ENCODE peak calls at places on chromosomes 4 and X, in eight cellular contexts. One of them, this sample, is unnamed.
A peak's percentile ranks its signal among the peaks of the same experiment; 100 is the strongest.

GRCh38 chr4:176676901-176677300 is 115.8 kb downstream of the VEGFC start:
- DNase-seq in ovary: peak; percentile 42
- DNase-seq in heart left ventricle: peak; percentile 30
- DNase-seq in right lobe of liver: no peak
- DNase-seq in IMR-90: no peak
- DNase-seq in body of pancreas: no peak
- DNase-seq in Peyer's patch: no peak
- DNase-seq in breast epithelium: no peak
- DNase-seq in this sample: no peak

GRCh38 chrX:153900806-153901752 is 3.4 kb upstream of the AVPR2 start:
- DNase-seq in ovary: no peak
- DNase-seq in heart left ventricle: peak; percentile 74
- DNase-seq in right lobe of liver: no peak
- DNase-seq in IMR-90: peak; percentile 87
- DNase-seq in body of pancreas: no peak
- DNase-seq in Peyer's patch: peak; percentile 79
- DNase-seq in breast epithelium: peak; percentile 32
- DNase-seq in this sample: peak; percentile 87

GRCh38 chr4:101853028-101853427 is 62.5 kb downstream of the BANK1 start:
- DNase-seq in ovary: no peak
- DNase-seq in heart left ventricle: no peak
- DNase-seq in right lobe of liver: no peak
- DNase-seq in IMR-90: no peak
- DNase-seq in body of pancreas: no peak
- DNase-seq in Peyer's patch: no peak
- DNase-seq in breast epithelium: no peak
- DNase-seq in this sample: no peak

GRCh38 chr4:145545538-145546224 is 64.0 kb downstream of the SMAD1 start:
- DNase-seq in ovary: no peak
- DNase-seq in heart left ventricle: no peak
- DNase-seq in right lobe of liver: no peak
- DNase-seq in IMR-90: peak; percentile 98
- DNase-seq in body of pancreas: peak; percentile 67
- DNase-seq in Peyer's patch: no peak
- DNase-seq in breast epithelium: no peak
- DNase-seq in this sample: no peak

GRCh38 chr4:87614292-87614890 is 6.1 kb downstream of the DSPP start:
- DNase-seq in ovary: no peak
- DNase-seq in heart left ventricle: no peak
- DNase-seq in right lobe of liver: no peak
- DNase-seq in IMR-90: no peak
- DNase-seq in body of pancreas: no peak
- DNase-seq in Peyer's patch: no peak
- DNase-seq in breast epithelium: no peak
- DNase-seq in this sample: no peak

GRCh38 chr4:8832130-8832930 is 39.3 kb downstream of the HMX1 start:
- DNase-seq in ovary: no peak
- DNase-seq in heart left ventricle: no peak
- DNase-seq in right lobe of liver: peak; percentile 24
- DNase-seq in IMR-90: no peak
- DNase-seq in body of pancreas: peak; percentile 6
- DNase-seq in Peyer's patch: peak; percentile 28
- DNase-seq in breast epithelium: no peak
- DNase-seq in this sample: no peak

GRCh38 chrX:68415289-68415688 is 18.0 kb downstream of the OPHN1 start:
- DNase-seq in ovary: no peak
- DNase-seq in heart left ventricle: peak; percentile 61
- DNase-seq in right lobe of liver: no peak
- DNase-seq in IMR-90: peak; percentile 64
- DNase-seq in body of pancreas: no peak
- DNase-seq in Peyer's patch: no peak
- DNase-seq in breast epithelium: peak; percentile 36
- DNase-seq in this sample: no peak

GRCh38 chr4:94561249-94562024 is 109.7 kb downstream of the PDLIM5 start:
- DNase-seq in ovary: no peak
- DNase-seq in heart left ventricle: no peak
- DNase-seq in right lobe of liver: no peak
- DNase-seq in IMR-90: peak; percentile 87
- DNase-seq in body of pancreas: no peak
- DNase-seq in Peyer's patch: no peak
- DNase-seq in breast epithelium: no peak
- DNase-seq in this sample: no peak

GRCh38 chr4:9904976-9905587 is 116.2 kb downstream of the SLC2A9 start:
- DNase-seq in ovary: no peak
- DNase-seq in heart left ventricle: peak; percentile 58
- DNase-seq in right lobe of liver: no peak
- DNase-seq in IMR-90: peak; percentile 1
- DNase-seq in body of pancreas: no peak
- DNase-seq in Peyer's patch: no peak
- DNase-seq in breast epithelium: no peak
- DNase-seq in this sample: no peak

GRCh38 chrX:43474321-43474720 is 181.8 kb upstream of the MAOA start:
- DNase-seq in ovary: no peak
- DNase-seq in heart left ventricle: no peak
- DNase-seq in right lobe of liver: no peak
- DNase-seq in IMR-90: no peak
- DNase-seq in body of pancreas: no peak
- DNase-seq in Peyer's patch: no peak
- DNase-seq in breast epithelium: no peak
- DNase-seq in this sample: no peak

GRCh38 chr4:20625460-20625859 is 74.8 kb upstream of the PACRGL start:
- DNase-seq in ovary: no peak
- DNase-seq in heart left ventricle: peak; percentile 29
- DNase-seq in right lobe of liver: no peak
- DNase-seq in IMR-90: no peak
- DNase-seq in body of pancreas: no peak
- DNase-seq in Peyer's patch: no peak
- DNase-seq in breast epithelium: no peak
- DNase-seq in this sample: no peak

GRCh38 chrX:123217077-123217476 is 33.0 kb downstream of the GRIA3 start:
- DNase-seq in ovary: peak; percentile 35
- DNase-seq in heart left ventricle: peak; percentile 23
- DNase-seq in right lobe of liver: no peak
- DNase-seq in IMR-90: no peak
- DNase-seq in body of pancreas: no peak
- DNase-seq in Peyer's patch: no peak
- DNase-seq in breast epithelium: no peak
- DNase-seq in this sample: no peak

GRCh38 chr4:121278811-121279368 is 101.9 kb downstream of the QRFPR start:
- DNase-seq in ovary: no peak
- DNase-seq in heart left ventricle: no peak
- DNase-seq in right lobe of liver: no peak
- DNase-seq in IMR-90: peak; percentile 33
- DNase-seq in body of pancreas: no peak
- DNase-seq in Peyer's patch: no peak
- DNase-seq in breast epithelium: no peak
- DNase-seq in this sample: no peak

GRCh38 chrX:103153661-103154060 is 60.7 kb upstream of the NXF3 start:
- DNase-seq in ovary: no peak
- DNase-seq in heart left ventricle: no peak
- DNase-seq in right lobe of liver: no peak
- DNase-seq in IMR-90: no peak
- DNase-seq in body of pancreas: no peak
- DNase-seq in Peyer's patch: no peak
- DNase-seq in breast epithelium: no peak
- DNase-seq in this sample: no peak

GRCh38 chr4:3301450-3302163 is 8.8 kb downstream of the RGS12 start:
- DNase-seq in ovary: no peak
- DNase-seq in heart left ventricle: no peak
- DNase-seq in right lobe of liver: peak; percentile 41
- DNase-seq in IMR-90: no peak
- DNase-seq in body of pancreas: no peak
- DNase-seq in Peyer's patch: no peak
- DNase-seq in breast epithelium: no peak
- DNase-seq in this sample: peak; percentile 48

GRCh38 chr4:3303445-3303824 is 10.6 kb downstream of the RGS12 start:
- DNase-seq in ovary: no peak
- DNase-seq in heart left ventricle: no peak
- DNase-seq in right lobe of liver: no peak
- DNase-seq in IMR-90: no peak
- DNase-seq in body of pancreas: no peak
- DNase-seq in Peyer's patch: peak; percentile 43
- DNase-seq in breast epithelium: no peak
- DNase-seq in this sample: peak; percentile 43

GRCh38 chr4:3302786-3303444 is 10.1 kb downstream of the RGS12 start:
- DNase-seq in ovary: no peak
- DNase-seq in heart left ventricle: no peak
- DNase-seq in right lobe of liver: peak; percentile 36
- DNase-seq in IMR-90: no peak
- DNase-seq in body of pancreas: peak; percentile 9
- DNase-seq in Peyer's patch: no peak
- DNase-seq in breast epithelium: no peak
- DNase-seq in this sample: peak; percentile 73

GRCh38 chr4:3303840-3304715 is 11.3 kb downstream of the RGS12 start:
- DNase-seq in ovary: no peak
- DNase-seq in heart left ventricle: no peak
- DNase-seq in right lobe of liver: peak; percentile 12
- DNase-seq in IMR-90: no peak
- DNase-seq in body of pancreas: peak; percentile 6
- DNase-seq in Peyer's patch: peak; percentile 31
- DNase-seq in breast epithelium: no peak
- DNase-seq in this sample: peak; percentile 32

GRCh38 chr4:3302164-3302785 is 9.5 kb downstream of the RGS12 start:
- DNase-seq in ovary: no peak
- DNase-seq in heart left ventricle: no peak
- DNase-seq in right lobe of liver: peak; percentile 28
- DNase-seq in IMR-90: no peak
- DNase-seq in body of pancreas: peak; percentile 8
- DNase-seq in Peyer's patch: peak; percentile 67
- DNase-seq in breast epithelium: no peak
- DNase-seq in this sample: peak; percentile 87
- H3K4me1 ChIP-seq in ovary: peaks cover 23% of the 10 kb centered on the region
- H3K4me1 ChIP-seq in heart left ventricle: peaks cover 15% of the 10 kb centered on the region
- H3K4me1 ChIP-seq in right lobe of liver: no peaks in the 10 kb centered on the region
- H3K4me1 ChIP-seq in IMR-90: peaks cover 23% of the 10 kb centered on the region
- H3K4me1 ChIP-seq in body of pancreas: peaks cover 6% of the 10 kb centered on the region
- H3K4me1 ChIP-seq in Peyer's patch: peaks cover 23% of the 10 kb centered on the region
- H3K4me1 ChIP-seq in breast epithelium: peaks cover 12% of the 10 kb centered on the region
- H3K4me1 ChIP-seq in this sample: peaks cover 89% of the 10 kb centered on the region

GRCh38 chr4:106496066-106496465 is 127.5 kb upstream of the GIMD1 start:
- DNase-seq in ovary: no peak
- DNase-seq in heart left ventricle: no peak
- DNase-seq in right lobe of liver: no peak
- DNase-seq in IMR-90: no peak
- DNase-seq in body of pancreas: no peak
- DNase-seq in Peyer's patch: no peak
- DNase-seq in breast epithelium: no peak
- DNase-seq in this sample: no peak
- H3K27ac ChIP-seq in ovary: no peak overlapping the region
- H3K27ac ChIP-seq in heart left ventricle: no peak overlapping the region
- H3K27ac ChIP-seq in right lobe of liver: no peak overlapping the region
- H3K27ac ChIP-seq in IMR-90: no peak overlapping the region
- H3K27ac ChIP-seq in body of pancreas: no peak overlapping the region
- H3K27ac ChIP-seq in Peyer's patch: no peak overlapping the region
- H3K27ac ChIP-seq in breast epithelium: no peak overlapping the region
- H3K27ac ChIP-seq in this sample: no peak overlapping the region

GRCh38 chrX:2499507-2499906 is 1.3 kb downstream of the DHRSX start:
- DNase-seq in ovary: no peak
- DNase-seq in heart left ventricle: no peak
- DNase-seq in right lobe of liver: no peak
- DNase-seq in IMR-90: no peak
- DNase-seq in body of pancreas: no peak
- DNase-seq in Peyer's patch: no peak
- DNase-seq in breast epithelium: no peak
- DNase-seq in this sample: peak; percentile 41

GRCh38 chrX:2500091-2500680 is 590 bp downstream of the DHRSX start:
- DNase-seq in ovary: peak; percentile 62
- DNase-seq in heart left ventricle: peak; percentile 49
- DNase-seq in right lobe of liver: peak; percentile 64
- DNase-seq in IMR-90: peak; percentile 65
- DNase-seq in body of pancreas: no peak
- DNase-seq in Peyer's patch: peak; percentile 65
- DNase-seq in breast epithelium: no peak
- DNase-seq in this sample: peak; percentile 90

GRCh38 chrX:2502120-2502667 is 1.4 kb upstream of the DHRSX start:
- DNase-seq in ovary: no peak
- DNase-seq in heart left ventricle: no peak
- DNase-seq in right lobe of liver: no peak
- DNase-seq in IMR-90: no peak
- DNase-seq in body of pancreas: no peak
- DNase-seq in Peyer's patch: no peak
- DNase-seq in breast epithelium: no peak
- DNase-seq in this sample: peak; percentile 73

GRCh38 chrX:2501246-2502102 is 698 bp upstream of the DHRSX start:
- DNase-seq in ovary: peak; percentile 54
- DNase-seq in heart left ventricle: no peak
- DNase-seq in right lobe of liver: peak; percentile 51
- DNase-seq in IMR-90: no peak
- DNase-seq in body of pancreas: no peak
- DNase-seq in Peyer's patch: no peak
- DNase-seq in breast epithelium: no peak
- DNase-seq in this sample: peak; percentile 82

GRCh38 chrX:2500681-2501151 is at the start of the genes DHRSX and ZBED1:
- DNase-seq in ovary: peak; percentile 61
- DNase-seq in heart left ventricle: peak; percentile 51
- DNase-seq in right lobe of liver: peak; percentile 68
- DNase-seq in IMR-90: no peak
- DNase-seq in body of pancreas: no peak
- DNase-seq in Peyer's patch: peak; percentile 65
- DNase-seq in breast epithelium: no peak
- DNase-seq in this sample: peak; percentile 93
- TF ChIP-seq POLR2A in ovary: no peak
- TF ChIP-seq POLR2A in heart left ventricle: no peak
- TF ChIP-seq POLR2A in right lobe of liver: peak; percentile 29
- TF ChIP-seq POLR2A in IMR-90: peak; percentile 63
- TF ChIP-seq POLR2A in body of pancreas: no peak
- TF ChIP-seq POLR2A in Peyer's patch: no peak
- TF ChIP-seq POLR2A in breast epithelium: no peak
- TF ChIP-seq POLR2A in this sample: no peak

GRCh38 chr4:143403551-143403816 is 66.8 kb downstream of the GAB1 start:
- DNase-seq in ovary: no peak
- DNase-seq in heart left ventricle: no peak
- DNase-seq in right lobe of liver: no peak
- DNase-seq in IMR-90: no peak
- DNase-seq in body of pancreas: no peak
- DNase-seq in Peyer's patch: no peak
- DNase-seq in breast epithelium: no peak
- DNase-seq in this sample: no peak
- H3K4me1 ChIP-seq in ovary: peaks cover 28% of the 10 kb centered on the region
- H3K4me1 ChIP-seq in heart left ventricle: peaks cover 59% of the 10 kb centered on the region
- H3K4me1 ChIP-seq in right lobe of liver: no peaks in the 10 kb centered on the region
- H3K4me1 ChIP-seq in IMR-90: peaks cover 12% of the 10 kb centered on the region
- H3K4me1 ChIP-seq in body of pancreas: peaks cover 23% of the 10 kb centered on the region
- H3K4me1 ChIP-seq in Peyer's patch: peaks cover 40% of the 10 kb centered on the region
- H3K4me1 ChIP-seq in breast epithelium: peaks cover 7% of the 10 kb centered on the region
- H3K4me1 ChIP-seq in this sample: peaks cover 61% of the 10 kb centered on the region